ENCODE peak calls at places on chromosomes 11 and 22, in five cellular contexts. B is CD4-positive, alpha-beta memory T cell; Q is K562; P is body of pancreas; E is mesendoderm. C is an unnamed sample.
A peak's percentile ranks its signal among the peaks of the same experiment; 100 is the strongest.

GRCh38 chr22:41310336-41310735 is 9.0 kb downstream of the ZC3H7B start:
- DNase-seq in B (no peak), P (no peak), E (no peak), Q (no peak), C (no peak)

GRCh38 chr22:22848364-22848866 is 39.2 kb upstream of the IGLL5 start:
- DNase-seq in B (peak; percentile 52), E (peak; percentile 65), Q (peak; percentile 94), P (peak; percentile 82), C (peak; percentile 76)

GRCh38 chr11:57567210-57567511 is 311 bp downstream of the UBE2L6 start:
- DNase-seq in E (no peak), Q (no peak), B (peak; percentile 64), P (no peak), C (peak; percentile 57)

GRCh38 chr11:46381046-46381835 is at the start of gene MDK:
- DNase-seq in P (peak; percentile 43), Q (peak; percentile 90), B (no peak), E (peak; percentile 81), C (no peak)

GRCh38 chr11:107271425-107271824 is 186.2 kb downstream of the CWF19L2 start:
- DNase-seq in B (no peak), E (no peak), P (no peak), Q (no peak), C (peak; percentile 70)

GRCh38 chr11:69333906-69334305 is 40.0 kb downstream of the MYEOV start:
- DNase-seq in E (no peak), Q (no peak), P (no peak), B (no peak), C (no peak)

GRCh38 chr11:26227311-26227710 is 104.6 kb upstream of the ANO3 start:
- DNase-seq in P (no peak), E (peak; percentile 27), Q (no peak), B (no peak), C (no peak)

GRCh38 chr22:19851291-19852176 is 3.1 kb downstream of the GNB1L start:
- DNase-seq in E (no peak), Q (no peak), P (no peak), B (no peak), C (no peak)

GRCh38 chr11:32905028-32905667 is 12.5 kb downstream of the QSER1 start:
- DNase-seq in E (no peak), Q (no peak), P (no peak), B (no peak), C (no peak)

GRCh38 chr22:49825944-49826602 is 1.6 kb downstream of the BRD1 start:
- DNase-seq in Q (peak; percentile 22), P (no peak), E (no peak), B (peak; percentile 86), C (peak; percentile 76)

GRCh38 chr11:121936781-121937447 is 179.1 kb downstream of the BLID start:
- DNase-seq in Q (no peak), P (no peak), B (no peak), E (no peak), C (no peak)

GRCh38 chr11:75797116-75797515 is 17.9 kb upstream of the UVRAG start:
- DNase-seq in P (no peak), E (no peak), B (no peak), Q (no peak), C (no peak)

GRCh38 chr11:125455851-125456250 is 40.2 kb downstream of the FEZ1 start:
- DNase-seq in E (no peak), Q (no peak), B (no peak), P (no peak), C (no peak)

GRCh38 chr11:79397252-79397651 is 43.6 kb downstream of the TENM4 start:
- DNase-seq in E (no peak), Q (no peak), B (no peak), P (no peak), C (no peak)

GRCh38 chr22:33379836-33380235 is 321.7 kb upstream of the SYN3 start:
- DNase-seq in Q (no peak), P (no peak), E (no peak), B (no peak), C (no peak)

GRCh38 chr22:24205438-24206189 is 24.3 kb downstream of the SUSD2 start:
- DNase-seq in B (no peak), E (no peak), Q (no peak), P (no peak), C (no peak)

GRCh38 chr11:803770-804598 is 1.0 kb downstream of the PIDD1 start:
- DNase-seq in Q (no peak), E (no peak), P (no peak), B (no peak), C (no peak)
- H3K4me3 ChIP-seq in Q (peak overlapping the region; percentile 65), E (no peak overlapping the region), P (no peak overlapping the region), B (peak overlapping the region; percentile 66), C (no peak overlapping the region)

GRCh38 chr11:19419021-19419750 is 178.4 kb upstream of the E2F8 start:
- DNase-seq in B (no peak), P (no peak), Q (no peak), E (no peak), C (no peak)
- H3K4me1 ChIP-seq in B (no peaks in the 10 kb centered on the region), P (no peaks in the 10 kb centered on the region), Q (no peaks in the 10 kb centered on the region), E (no peaks in the 10 kb centered on the region), C (no peaks in the 10 kb centered on the region)

GRCh38 chr11:62116458-62116857 is 7.4 kb upstream of the INCENP start:
- DNase-seq in B (no peak), Q (no peak), E (no peak), P (no peak), C (no peak)
- H3K4me3 ChIP-seq in B (no peak overlapping the region), Q (no peak overlapping the region), E (no peak overlapping the region), P (no peak overlapping the region), C (no peak overlapping the region)

GRCh38 chr11:35145249-35145648 is 6.3 kb downstream of the CD44 start:
- DNase-seq in E (no peak), Q (peak; percentile 30), P (peak; percentile 56), B (peak; percentile 71), C (no peak)
- H3K4me1 ChIP-seq in E (peaks cover 4% of the 10 kb centered on the region), Q (no peaks in the 10 kb centered on the region), P (peaks cover 86% of the 10 kb centered on the region), B (peaks cover 82% of the 10 kb centered on the region), C (peaks cover 48% of the 10 kb centered on the region)

DNA sequence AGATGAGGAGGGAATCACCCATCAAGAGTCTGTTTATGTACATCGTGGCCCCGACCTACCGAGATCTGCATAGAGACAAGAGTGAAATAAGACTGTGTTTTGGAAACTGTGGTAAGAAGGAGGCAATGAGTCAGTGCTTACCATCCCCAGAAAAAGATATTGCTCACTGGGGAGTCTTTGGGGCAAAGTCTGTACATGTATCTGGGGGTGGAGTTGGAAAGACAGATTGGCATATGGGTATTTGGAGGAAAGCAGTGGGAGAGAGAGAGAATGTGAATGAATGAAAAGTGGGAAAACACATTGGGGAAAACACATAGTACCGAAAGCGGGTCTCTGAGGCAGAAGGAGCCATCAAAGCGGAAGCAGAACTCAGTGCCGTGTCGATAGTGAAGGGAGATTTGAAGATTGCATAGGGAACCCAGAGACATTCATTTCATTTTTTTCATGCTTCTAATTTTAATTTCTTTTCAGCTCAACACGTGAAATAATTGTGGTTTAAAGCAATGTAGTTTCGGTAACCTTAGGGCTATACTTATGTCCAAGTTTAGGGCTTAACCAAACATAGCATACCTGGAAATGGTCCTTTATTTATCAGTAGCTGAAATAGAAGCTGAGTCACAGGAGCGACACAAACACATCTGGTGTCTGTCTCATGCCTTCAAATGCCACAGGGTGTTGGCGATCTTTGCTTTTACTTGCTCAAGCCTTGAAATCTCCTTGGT is 98.6 kb upstream of the CD44 start:
- DNase-seq in Q (peak; percentile 46), E (no peak), P (peak; percentile 64), B (peak; percentile 93), C (peak; percentile 49)
- H3K4me3 ChIP-seq in Q (peak overlapping the region; percentile 2), E (no peak overlapping the region), P (no peak overlapping the region), B (peak overlapping the region; percentile 62), C (peak overlapping the region; percentile 8)

GRCh38 chr22:38865201-38866023 is 6.6 kb downstream of the CBX6 start:
- DNase-seq in P (no peak), B (no peak), E (no peak), Q (no peak), C (no peak)
- H3K4me1 ChIP-seq in P (peaks cover 40% of the 10 kb centered on the region), B (peaks cover 29% of the 10 kb centered on the region), E (no peaks in the 10 kb centered on the region), Q (no peaks in the 10 kb centered on the region), C (peaks cover 3% of the 10 kb centered on the region)

GRCh38 chr22:43342347-43343261 is 568 bp downstream of the SCUBE1 start:
- DNase-seq in Q (no peak), B (no peak), E (no peak), P (no peak), C (no peak)
- H3K4me3 ChIP-seq in Q (no peak overlapping the region), B (no peak overlapping the region), E (no peak overlapping the region), P (no peak overlapping the region), C (peak overlapping the region; percentile 57)